ENCODE peak calls at places on chromosomes 2 and 18, in six cellular contexts. Q is epithelial cell of esophagus, B is WERI-Rb-1, M is coronary artery, K is RWPE1, X is A549. O is an unnamed sample.

GRCh38 chr2:227710986-227711385 is 6.8 kb downstream of the SLC19A3 start:
- DNase-seq in Q (no peak), B (no peak), M (no peak), K (no peak), X (no peak), O (peak; percentile 69)

GRCh38 chr2:156436477-156437085 is 402 bp downstream of the GPD2 start:
- DNase-seq in Q (peak; percentile 44), B (no peak), M (no peak), K (no peak), X (peak; percentile 21), O (no peak)

GRCh38 chr2:10544252-10544651 is 96.1 kb upstream of the ODC1 start:
- DNase-seq in Q (no peak), B (no peak), M (peak; percentile 19), K (no peak), X (no peak), O (no peak)

GRCh38 chr2:118850901-118851268 is 3.4 kb upstream of the EN1 start:
- DNase-seq in Q (no peak), B (no peak), M (no peak), K (no peak), X (no peak), O (no peak)

GRCh38 chr2:148447877-148448276 is 196.7 kb upstream of the EPC2 start:
- DNase-seq in Q (no peak), B (no peak), M (no peak), K (no peak), X (no peak), O (no peak)

GRCh38 chr2:182890305-182890704 is 23.9 kb upstream of the FRZB start:
- DNase-seq in Q (no peak), B (no peak), M (no peak), K (no peak), X (no peak), O (no peak)

GRCh38 chr18:63099848-63100625 is 219.5 kb downstream of the BCL2 start:
- DNase-seq in Q (no peak), B (no peak), M (no peak), K (no peak), X (no peak), O (no peak)

GRCh38 chr18:79366177-79367094 is 29.3 kb upstream of the NFATC1 start:
- DNase-seq in Q (no peak), B (no peak), M (no peak), K (no peak), X (no peak), O (peak; percentile 82)

GRCh38 chr2:124027182-124027581 is 2.1 kb downstream of the CNTNAP5 start:
- DNase-seq in Q (peak; percentile 62), B (peak; percentile 56), M (no peak), K (peak; percentile 40), X (peak; percentile 46), O (no peak)

GRCh38 chr2:55370208-55370607 is 49.4 kb downstream of the CCDC88A start:
- DNase-seq in Q (no peak), B (no peak), M (no peak), K (no peak), X (no peak), O (no peak)

GRCh38 chr2:229795058-229795457 is 80.7 kb upstream of the DNER start:
- DNase-seq in Q (no peak), B (no peak), M (no peak), K (no peak), X (no peak), O (no peak)

GRCh38 chr2:3706892-3707291 is 3.5 kb downstream of the DCDC2C start:
- DNase-seq in Q (no peak), B (no peak), M (no peak), K (no peak), X (no peak), O (no peak)

GRCh38 chr2:68838641-68839040 is 32.6 kb downstream of the BMP10 start:
- DNase-seq in Q (no peak), B (no peak), M (no peak), K (no peak), X (no peak), O (no peak)

GRCh38 chr18:9796933-9797549 is 88.7 kb upstream of the TXNDC2 start:
- DNase-seq in Q (no peak), B (no peak), M (no peak), K (no peak), X (no peak), O (no peak)

GRCh38 chr18:51617572-51618260 is 420.2 kb upstream of the MEX3C start:
- DNase-seq in Q (peak; percentile 52), B (no peak), M (no peak), K (no peak), X (peak; percentile 74), O (no peak)

GRCh38 chr2:173667415-173667814 is 297.8 kb downstream of the SP3 start:
- DNase-seq in Q (peak; percentile 67), B (peak; percentile 35), M (no peak), K (no peak), X (peak; percentile 64), O (no peak)

GRCh38 chr2:148812306-148812705 is 62.7 kb upstream of the KIF5C start:
- DNase-seq in Q (peak; percentile 26), B (no peak), M (no peak), K (peak; percentile 13), X (no peak), O (no peak)

GRCh38 chr2:30149513-30149912 is 2.7 kb downstream of the YPEL5 start:
- DNase-seq in Q (no peak), B (no peak), M (no peak), K (no peak), X (no peak), O (peak; percentile 38)

GRCh38 chr2:234015861-234016260 is 34.6 kb upstream of the SPP2 start:
- DNase-seq in Q (no peak), B (no peak), M (no peak), K (no peak), X (no peak), O (no peak)

GRCh38 chr18:54254265-54254758 is 15.0 kb upstream of the POLI start:
- DNase-seq in Q (peak; percentile 89), B (no peak), M (no peak), K (peak; percentile 36), X (peak; percentile 53), O (no peak)

GRCh38 chr2:224819075-224819474 is 102.9 kb upstream of the CCDC195 start:
- DNase-seq in Q (no peak), B (no peak), M (no peak), K (no peak), X (no peak), O (no peak)

GRCh38 chr2:207729465-207729998 is 18.1 kb downstream of the CCNYL1 start:
- DNase-seq in Q (no peak), B (no peak), M (no peak), K (no peak), X (no peak), O (no peak)

GRCh38 chr2:207733597-207734240 is 22.3 kb downstream of the CCNYL1 start:
- DNase-seq in Q (no peak), B (no peak), M (no peak), K (no peak), X (no peak), O (no peak)

GRCh38 chr2:207731138-207731537 is 19.7 kb downstream of the CCNYL1 start:
- DNase-seq in Q (no peak), B (no peak), M (no peak), K (no peak), X (no peak), O (no peak)

GRCh38 chr2:207734636-207735512 is 23.4 kb downstream of the CCNYL1 start:
- DNase-seq in Q (no peak), B (no peak), M (no peak), K (no peak), X (no peak), O (no peak)

GRCh38 chr2:207734264-207734635 is 22.8 kb downstream of the CCNYL1 start:
- DNase-seq in Q (peak; percentile 45), B (no peak), M (no peak), K (no peak), X (peak; percentile 75), O (no peak)
- TF ChIP-seq CTCF in Q (peak; percentile 72), B (peak; percentile 68), M (no peak), K (peak; percentile 57), X (peak; percentile 83), O (peak; percentile 57)

DNA sequence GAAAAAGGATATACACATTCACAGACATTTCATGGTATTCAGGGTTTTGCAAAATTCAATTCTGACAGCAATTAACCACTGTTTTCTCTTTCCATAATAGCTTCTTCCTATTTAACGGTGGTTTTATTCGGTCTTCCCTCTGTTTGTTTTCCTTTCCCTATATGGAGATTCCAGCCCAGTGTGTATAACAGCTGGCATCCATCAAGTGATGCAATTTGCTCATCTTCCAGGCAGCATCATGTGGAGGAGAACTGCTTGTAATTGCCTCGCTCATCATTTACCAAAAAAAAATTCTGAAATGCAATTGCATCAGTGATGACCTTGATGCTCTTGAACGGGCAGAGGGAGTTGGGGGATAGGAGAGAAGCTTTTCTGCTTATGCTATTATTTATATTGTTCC is 165.9 kb upstream of the PGAP1 start:
- DNase-seq in Q (no peak), B (no peak), M (no peak), K (no peak), X (no peak), O (no peak)
- TF ChIP-seq CTCF in Q (no peak), B (no peak), M (no peak), K (no peak), X (no peak), O (no peak)

GRCh38 chr2:113196839-113197238 is 23.1 kb downstream of the PSD4 start:
- DNase-seq in Q (no peak), B (no peak), M (no peak), K (no peak), X (no peak), O (no peak)

GRCh38 chr2:113187771-113188170 is 14.0 kb downstream of the PSD4 start:
- DNase-seq in Q (no peak), B (no peak), M (no peak), K (no peak), X (no peak), O (no peak)

GRCh38 chr2:113195923-113196501 is 22.2 kb downstream of the PSD4 start:
- DNase-seq in Q (no peak), B (no peak), M (no peak), K (no peak), X (no peak), O (no peak)

GRCh38 chr2:113197347-113198047 is 23.7 kb downstream of the PSD4 start:
- DNase-seq in Q (no peak), B (no peak), M (no peak), K (no peak), X (no peak), O (no peak)

GRCh38 chr2:113192459-113193100 is 18.8 kb downstream of the PSD4 start:
- DNase-seq in Q (no peak), B (no peak), M (no peak), K (no peak), X (no peak), O (no peak)
- TF ChIP-seq CTCF in Q (no peak), B (peak; percentile 89), M (no peak), K (no peak), X (peak; percentile 11), O (no peak)

DNA sequence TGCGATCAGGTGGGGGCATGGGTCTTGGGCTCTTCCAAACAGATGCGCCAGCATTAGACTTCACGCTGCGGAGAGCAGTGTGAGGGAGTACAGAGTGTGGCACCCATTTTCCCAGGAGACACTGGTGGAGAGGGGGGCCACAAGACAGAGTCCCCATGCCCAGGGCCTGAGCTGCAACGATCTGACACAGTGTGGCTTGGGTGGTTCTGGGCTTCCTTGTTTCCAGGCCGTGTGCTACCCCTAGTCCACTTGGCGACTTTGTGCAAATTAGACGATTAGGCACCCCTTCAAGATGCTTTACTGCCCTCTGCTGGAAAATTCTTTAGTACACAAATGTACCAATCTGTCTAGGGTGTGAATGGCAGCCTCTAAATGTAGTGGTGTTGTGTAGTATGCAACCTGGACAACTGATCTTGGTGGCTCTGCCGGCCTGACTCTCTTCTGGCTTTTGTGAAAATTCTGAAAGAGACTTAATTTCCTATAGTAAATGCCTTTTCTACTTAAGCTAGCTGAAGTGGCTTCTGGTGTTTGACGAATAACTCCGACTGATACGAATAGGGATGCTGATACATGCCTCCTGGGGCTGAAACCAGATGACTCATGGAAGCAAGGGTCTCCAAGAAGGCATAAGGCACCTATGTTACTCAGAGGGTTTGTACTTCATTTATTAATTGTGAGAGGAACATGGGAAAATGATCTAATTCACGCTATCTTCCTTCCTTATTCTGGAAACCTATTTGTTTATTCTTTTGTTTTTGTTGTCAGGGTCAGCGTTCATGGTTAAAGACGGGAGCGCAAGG is 92.3 kb upstream of the SMAD2 start:
- DNase-seq in Q (peak; percentile 80), B (peak; percentile 69), M (peak; percentile 58), K (peak; percentile 23), X (peak; percentile 82), O (no peak)
- TF ChIP-seq CTCF in Q (peak; percentile 58), B (peak; percentile 70), M (no peak), K (peak; percentile 35), X (peak; percentile 65), O (peak; percentile 69)

O was measured in osteocyte.